ENCODE peak calls at places on chromosomes 1 and 21, in five cellular contexts. B is cardiac muscle cell, X is fibroblast of the aortic adventitia, S is cardiac fibroblast, G is IMR-90. U is an unnamed sample.

GRCh38 chr1:6412896-6413295 is 6.8 kb downstream of the HES2 start:
- DNase-seq in S (peak), G (no peak), B (no peak), X (no peak), U (peak)

GRCh38 chr21:41536076-41536826 is 28.3 kb upstream of the TMPRSS2 start:
- DNase-seq in B (no peak), X (no peak), S (no peak), G (no peak), U (no peak)

GRCh38 chr1:115330480-115331013 is 7.5 kb downstream of the NGF start:
- DNase-seq in B (no peak), S (peak), X (peak), G (peak), U (peak)

GRCh38 chr1:161089251-161089924 is at the start of gene NECTIN4:
- DNase-seq in S (no peak), G (no peak), B (no peak), X (no peak), U (no peak)

GRCh38 chr1:29282924-29283803 is 46.8 kb downstream of the PTPRU start:
- DNase-seq in G (peak), B (peak), X (peak), S (peak), U (peak)

GRCh38 chr1:156602557-156602993 is 1.3 kb upstream of the GPATCH4 start:
- DNase-seq in S (peak), X (no peak), B (no peak), G (no peak), U (no peak)

GRCh38 chr1:54742262-54742661 is 22.1 kb downstream of the PARS2 start:
- DNase-seq in X (no peak), B (no peak), G (peak), S (peak), U (no peak)

GRCh38 chr1:65581120-65581519 is 160.7 kb downstream of the LEPR start:
- DNase-seq in S (peak), B (peak), G (no peak), X (peak), U (peak)

GRCh38 chr1:115829023-115829674 is 11.8 kb downstream of the NHLH2 start:
- DNase-seq in G (peak), X (peak), B (peak), S (peak), U (peak)

GRCh38 chr1:232570007-232570406 is 59.9 kb downstream of the SIPA1L2 start:
- DNase-seq in S (no peak), G (peak), B (peak), X (peak), U (peak)

GRCh38 chr1:3547055-3548005 is 64.0 kb downstream of the MEGF6 start:
- DNase-seq in G (no peak), B (no peak), S (peak), X (no peak), U (no peak)

GRCh38 chr21:25039461-25040380 is 567.6 kb downstream of the MRPL39 start:
- DNase-seq in S (peak), G (peak), X (no peak), B (no peak), U (no peak)

GRCh38 chr1:109659145-109659544 is 3.2 kb downstream of the GSTM4 start:
- DNase-seq in X (no peak), S (no peak), G (no peak), B (no peak), U (no peak)

GRCh38 chr1:159911668-159912067 is 11.7 kb upstream of the CFAP45 start:
- DNase-seq in X (no peak), G (no peak), B (no peak), S (no peak), U (no peak)

GRCh38 chr1:107138767-107139445 is 1.9 kb upstream of the NTNG1 start:
- DNase-seq in X (no peak), B (no peak), G (peak), S (no peak), U (no peak)

GRCh38 chr1:110462964-110463363 is 12.0 kb downstream of the PROK1 start:
- DNase-seq in B (peak), S (no peak), X (peak), G (peak), U (no peak)

GRCh38 chr1:247331172-247331525 is 518 bp downstream of the ZNF496 start:
- DNase-seq in G (peak), S (peak), X (peak), B (peak), U (peak)

GRCh38 chr1:88655685-88656299 is 28.3 kb upstream of the PKN2 start:
- DNase-seq in G (peak), S (peak), B (peak), X (peak), U (peak)

GRCh38 chr1:68777850-68778249 is 281.0 kb upstream of the DEPDC1 start:
- DNase-seq in X (no peak), G (no peak), S (no peak), B (no peak), U (no peak)

GRCh38 chr1:1083181-1084027 is 9.3 kb upstream of the RNF223 start:
- DNase-seq in B (no peak), X (no peak), G (no peak), S (no peak), U (no peak)

GRCh38 chr1:154567386-154568164 is at the start of gene CHRNB2:
- DNase-seq in G (no peak), B (peak), S (peak), X (peak), U (peak)

GRCh38 chr21:45086342-45086958 is 12.1 kb downstream of the ADARB1 start:
- DNase-seq in S (no peak), B (no peak), X (no peak), G (no peak), U (no peak)

GRCh38 chr1:40770296-40771070 is 13.1 kb upstream of the KCNQ4 start:
- DNase-seq in G (no peak), B (no peak), S (no peak), X (no peak), U (no peak)
- TF ChIP-seq CTCF in G (no peak), B (no peak), S (no peak), X (no peak), U (peak)

GRCh38 chr1:150612014-150612345 is 17.4 kb downstream of the ENSA start:
- DNase-seq in X (no peak), G (no peak), B (no peak), S (no peak), U (no peak)
- H3K4me3 ChIP-seq in X (no peak), G (no peak), B (no peak), S (no peak), U (no peak)

DNA sequence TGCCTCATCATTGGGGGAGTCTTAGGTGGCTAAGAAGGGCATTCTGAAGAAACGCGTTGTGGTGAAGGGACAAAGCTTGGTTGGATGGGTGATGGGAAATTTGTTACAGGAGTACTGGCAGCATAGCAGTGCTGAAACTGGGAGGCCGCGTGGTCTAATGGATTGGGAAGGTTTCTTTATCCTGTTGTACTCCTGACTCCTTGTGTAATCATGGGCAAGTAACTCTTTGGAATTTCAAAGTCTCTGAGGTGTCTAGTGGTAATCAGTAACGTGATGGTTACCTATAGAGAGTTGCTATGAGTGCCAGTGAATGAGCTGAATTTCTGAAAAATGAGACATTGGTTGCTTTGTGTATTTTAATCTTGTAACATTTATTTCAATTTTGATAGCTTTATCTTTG is 18.5 kb downstream of the DONSON start:
- DNase-seq in G (no peak), X (no peak), S (no peak), B (no peak), U (no peak)
- TF ChIP-seq CTCF in G (no peak), X (no peak), S (no peak), B (no peak), U (no peak)

DNA sequence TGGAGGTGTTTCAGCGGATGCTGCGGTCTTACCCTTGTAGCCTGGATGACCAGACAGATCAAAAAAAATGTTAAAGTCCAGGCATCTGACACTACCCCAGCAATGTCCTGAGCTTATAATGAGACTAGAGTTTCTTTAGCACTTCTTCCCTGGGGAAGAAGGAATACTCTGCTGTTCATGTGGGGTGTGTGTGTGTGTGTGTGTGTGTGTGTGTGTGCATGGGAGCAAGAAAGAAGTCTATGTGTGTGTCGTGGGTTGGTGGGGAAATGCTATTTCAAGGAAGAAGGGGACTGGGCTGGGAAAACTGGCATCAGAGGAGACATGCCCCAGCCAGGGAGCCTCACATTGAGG is 3.0 kb upstream of the RASSF5 start:
- DNase-seq in B (no peak), G (no peak), X (no peak), S (no peak), U (no peak)
- H3K4me3 ChIP-seq in B (no peak), G (no peak), X (no peak), S (no peak), U (no peak)

GRCh38 chr1:31757989-31758388 is 6.2 kb downstream of the ADGRB2 start:
- DNase-seq in S (no peak), G (no peak), X (no peak), B (no peak), U (no peak)
- TF ChIP-seq CTCF in S (no peak), G (no peak), X (no peak), B (no peak), U (no peak)

GRCh38 chr1:78672428-78672827 is 22.8 kb downstream of the IFI44 start:
- DNase-seq in B (no peak), G (no peak), X (no peak), S (no peak), U (no peak)
- H3K4me3 ChIP-seq in B (no peak), G (no peak), X (no peak), S (no peak), U (no peak)

GRCh38 chr1:45403298-45404079 is 63.2 kb upstream of the MUTYH start:
- DNase-seq in G (no peak), S (no peak), X (no peak), B (no peak), U (no peak)
- TF ChIP-seq CTCF in G (no peak), S (no peak), X (no peak), B (no peak), U (no peak)